ENCODE peak calls at places on chromosome 1, in four cellular contexts. M, G, C and A are unnamed samples.

GRCh38 chr1:235075121-235075954 is 53.3 kb downstream of the TOMM20 start:
- DNase-seq in M (peak), G (peak), C (peak), A (peak)

GRCh38 chr1:224786533-224787249 is 142.8 kb upstream of the DNAH14 start:
- DNase-seq in M (no peak), G (no peak), C (no peak), A (no peak)

GRCh38 chr1:86933562-86934377 is 19.3 kb downstream of the HS2ST1 start:
- DNase-seq in M (no peak), G (no peak), C (no peak), A (no peak)

GRCh38 chr1:201461193-201461657 is 7.8 kb downstream of the PHLDA3 start:
- DNase-seq in M (peak), G (no peak), C (peak), A (peak)

GRCh38 chr1:94105957-94106529 is 14.9 kb downstream of the ABCA4 start:
- DNase-seq in M (no peak), G (no peak), C (no peak), A (no peak)

GRCh38 chr1:47507921-47508894 is 70.4 kb downstream of the FOXD2 start:
- DNase-seq in M (no peak), G (no peak), C (peak), A (no peak)

GRCh38 chr1:223479718-223480425 is 86.7 kb downstream of the CCDC185 start:
- DNase-seq in M (no peak), G (no peak), C (no peak), A (no peak)

GRCh38 chr1:67717876-67718275 is 32.9 kb downstream of the GADD45A start:
- DNase-seq in M (no peak), G (no peak), C (no peak), A (no peak)

GRCh38 chr1:67801903-67802302 is 31.4 kb downstream of the GNG12 start:
- DNase-seq in M (no peak), G (no peak), C (no peak), A (no peak)

GRCh38 chr1:56129837-56130236 is 449.5 kb downstream of the PLPP3 start:
- DNase-seq in M (no peak), G (no peak), C (no peak), A (no peak)

GRCh38 chr1:59752556-59753412 is 62.0 kb upstream of the HOOK1 start:
- DNase-seq in M (no peak), G (peak), C (no peak), A (no peak)

GRCh38 chr1:12674358-12674757 is 30.5 kb downstream of the AADACL4 start:
- DNase-seq in M (no peak), G (no peak), C (no peak), A (no peak)

GRCh38 chr1:111738436-111739221 is 566 bp downstream of the INKA2 start:
- DNase-seq in M (peak), G (peak), C (peak), A (peak)
- TF ChIP-seq CTCF in M (no peak), G (no peak), C (no peak), A (no peak)

GRCh38 chr1:1116701-1117468 is 996 bp upstream of the C1orf159 start:
- DNase-seq in M (no peak), G (no peak), C (peak), A (no peak)
- H3K4me3 ChIP-seq in M (peak), G (peak), C (peak), A (peak)

DNA sequence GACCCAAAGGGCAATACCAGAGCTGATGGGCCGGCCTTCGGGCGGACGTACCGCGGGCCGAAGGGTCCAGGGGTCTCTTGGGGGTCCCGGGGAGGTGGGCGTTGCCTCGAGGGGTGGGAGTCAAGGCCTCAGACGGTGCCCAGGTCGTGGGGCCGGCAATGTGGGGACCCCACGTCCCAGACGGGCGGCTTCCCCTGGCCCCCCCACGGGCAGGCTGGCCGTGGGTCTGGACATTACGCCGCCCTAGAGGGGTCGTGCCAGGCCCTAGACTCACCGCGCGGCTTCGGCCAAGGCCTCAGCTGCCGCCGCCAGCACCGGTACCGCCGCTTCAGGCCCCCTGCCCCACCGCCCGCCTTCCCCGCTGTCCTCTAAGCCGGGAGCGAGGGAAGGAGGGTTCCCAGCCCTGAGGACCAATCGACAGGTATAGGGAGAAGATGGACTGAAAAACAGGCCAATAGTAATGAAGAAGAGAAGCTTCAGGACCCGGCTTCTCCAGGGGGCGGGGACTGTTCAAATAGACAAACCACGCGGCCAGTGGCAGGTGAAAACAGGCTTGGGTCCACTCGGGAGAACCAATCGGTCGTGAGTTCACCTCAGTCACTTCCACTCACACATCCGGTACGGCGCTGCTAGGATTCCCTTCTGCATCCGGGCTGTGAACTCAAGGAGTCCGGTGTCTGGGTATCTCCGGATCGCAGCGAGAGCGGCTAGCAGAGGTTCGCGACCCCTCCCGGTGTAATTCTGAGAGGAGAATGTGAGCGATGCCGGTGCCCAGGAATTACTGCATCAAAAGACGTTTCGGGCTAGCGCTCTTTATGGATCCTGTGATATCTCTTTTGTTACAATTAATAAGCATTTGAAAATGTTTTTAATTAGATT is at the start of gene MTOR:
- DNase-seq in M (peak), G (peak), C (peak), A (peak)
- TF ChIP-seq CTCF in M (peak), G (peak), C (peak), A (no peak)

DNA sequence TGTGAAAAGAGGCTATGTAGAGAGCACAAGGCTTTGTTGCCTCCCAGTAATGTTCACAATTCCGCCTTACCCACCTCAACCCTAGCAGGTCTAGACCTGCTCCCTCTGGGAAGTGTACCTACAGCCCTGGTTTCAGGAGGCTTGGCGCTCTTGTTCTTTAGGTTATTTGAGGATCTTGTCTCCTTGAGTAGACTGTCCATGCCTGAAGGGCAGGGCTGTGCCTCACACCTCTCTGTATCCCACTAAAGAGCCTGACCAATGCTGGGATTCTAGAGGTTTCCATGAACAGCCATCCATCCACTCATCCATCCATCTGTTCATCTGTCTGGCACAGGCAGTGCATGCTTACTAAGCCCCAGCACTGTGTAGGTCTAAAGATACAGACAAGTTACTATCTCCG is 1.0 kb downstream of the RAB7B start:
- DNase-seq in M (no peak), G (no peak), C (no peak), A (peak)
- H3K4me3 ChIP-seq in M (no peak), G (no peak), C (peak), A (peak)

GRCh38 chr1:246295340-246295739 is 211.7 kb downstream of the SMYD3 start:
- DNase-seq in M (no peak), G (no peak), C (no peak), A (no peak)

GRCh38 chr1:246294263-246294662 is 212.8 kb downstream of the SMYD3 start:
- DNase-seq in M (no peak), G (no peak), C (no peak), A (no peak)

GRCh38 chr1:246300653-246301549 is 206.2 kb downstream of the SMYD3 start:
- DNase-seq in M (no peak), G (no peak), C (no peak), A (no peak)

GRCh38 chr1:246295968-246296367 is 211.1 kb downstream of the SMYD3 start:
- DNase-seq in M (peak), G (no peak), C (no peak), A (no peak)

DNA sequence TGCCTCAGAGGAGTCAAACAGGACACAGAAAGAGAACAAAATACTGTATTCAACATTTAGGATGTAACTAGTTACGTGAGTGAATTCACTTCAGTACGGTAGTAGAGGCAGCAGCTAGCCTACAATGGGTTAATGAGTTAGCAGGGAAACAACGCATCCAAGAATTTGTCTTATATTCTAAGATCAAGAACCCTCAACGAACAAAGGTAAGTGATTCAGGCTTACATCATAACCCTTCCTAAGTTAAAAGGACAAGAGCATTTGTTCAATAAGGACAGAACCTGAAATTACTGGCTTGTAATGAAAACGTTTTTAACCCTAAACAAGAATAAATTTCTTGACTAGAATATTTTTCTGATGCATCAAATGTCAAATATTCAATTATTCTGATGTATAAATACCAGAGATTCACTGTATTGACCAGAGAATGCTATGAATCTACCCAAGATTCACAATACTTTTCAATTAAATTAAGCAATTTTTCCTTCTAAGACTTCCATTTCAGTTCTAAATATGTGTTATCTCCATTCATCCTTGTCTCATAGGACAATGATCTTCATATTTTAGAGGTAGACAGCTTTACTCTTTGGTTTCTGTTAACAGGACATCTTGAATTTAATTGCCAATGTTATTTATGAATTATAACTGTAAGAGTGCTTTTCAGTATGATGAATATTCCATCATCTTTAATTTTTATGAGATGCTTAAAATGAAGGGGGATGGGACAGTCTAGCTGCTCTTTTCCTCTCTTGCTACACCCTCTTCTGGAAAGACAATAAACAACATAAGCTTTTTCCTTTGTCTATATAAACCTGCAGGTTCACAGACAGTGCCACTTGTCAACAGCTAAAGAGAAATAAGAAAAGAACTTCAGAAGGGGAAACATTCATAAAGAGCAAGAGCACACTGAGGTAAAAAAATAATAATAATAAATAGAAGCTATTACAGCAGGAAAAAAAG is 209.5 kb downstream of the SMYD3 start:
- DNase-seq in M (no peak), G (no peak), C (no peak), A (no peak)
- TF ChIP-seq CTCF in M (no peak), G (no peak), C (no peak), A (no peak)

GRCh38 chr1:64047549-64047969 is 155.9 kb upstream of the UBE2U start:
- DNase-seq in M (no peak), G (no peak), C (no peak), A (no peak)
- H3K4me3 ChIP-seq in M (no peak), G (no peak), C (no peak), A (no peak)

DNA sequence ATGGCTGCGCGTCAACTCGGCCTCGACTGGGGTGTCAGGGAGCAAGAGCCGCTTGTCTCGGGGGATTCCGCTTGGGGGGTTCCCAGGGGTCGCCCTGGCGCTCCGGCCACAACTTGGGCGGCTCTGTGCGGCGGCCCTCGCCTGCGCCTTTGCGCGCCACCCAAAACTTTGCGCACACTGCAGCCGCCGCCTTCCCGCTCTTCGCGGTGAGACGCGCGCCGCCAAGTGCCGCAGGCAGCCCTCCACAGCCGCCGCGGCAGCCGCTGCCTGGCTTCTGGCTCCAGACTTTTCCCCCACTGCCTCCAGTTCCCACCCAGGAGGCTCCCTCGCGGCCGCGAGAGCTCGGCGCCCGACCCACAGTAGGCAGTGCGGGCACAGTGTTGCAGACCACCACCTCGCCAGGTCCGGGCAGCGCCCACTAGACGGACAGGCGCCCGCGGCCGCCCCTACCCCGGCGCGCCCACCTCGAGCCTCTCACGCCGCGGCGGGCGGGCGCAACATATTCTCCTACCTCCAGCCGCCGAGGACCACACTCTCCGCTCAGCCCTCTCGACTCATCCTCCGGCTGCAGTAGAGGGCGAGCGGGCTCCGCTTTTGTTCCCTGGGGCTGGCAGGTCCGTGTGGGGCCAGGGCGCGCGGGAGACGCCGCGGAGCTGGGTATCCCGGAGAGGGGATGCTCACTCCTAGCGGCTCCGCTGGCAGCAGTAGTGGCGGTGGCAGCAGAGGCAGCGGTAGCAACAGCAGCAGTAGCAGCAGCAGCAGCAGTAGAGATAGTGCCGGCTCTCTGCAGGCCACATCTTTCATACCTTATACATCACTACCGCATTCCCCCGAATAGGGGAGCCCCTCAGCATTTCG is 296.6 kb downstream of the OMA1 start:
- DNase-seq in M (peak), G (peak), C (peak), A (no peak)
- TF ChIP-seq CTCF in M (no peak), G (no peak), C (no peak), A (no peak)

GRCh38 chr1:206890125-206890637 is 7.1 kb upstream of the IL24 start:
- DNase-seq in M (peak), G (no peak), C (no peak), A (no peak)
- H3K4me3 ChIP-seq in M (no peak), G (no peak), C (no peak), A (no peak)